ENCODE peak calls at places on chromosome 20, in eight cellular contexts. R is transverse colon, P is IMR-90, T is heart left ventricle, V is endothelial cell of umbilical vein, L is tibial nerve, Y is breast epithelium, D is K562. M is an unnamed sample. For H3K4me1, the result is how much of the 10 kb centered on the place peaks cover.

GRCh38 chr20:24185801-24186200 is 197.2 kb upstream of the GGTLC1 start:
- DNase-seq in R (no peak), L (no peak), P (no peak), Y (no peak), V (no peak), D (no peak), T (no peak), M (no peak)

GRCh38 chr20:20549267-20549612 is 163.2 kb downstream of the RALGAPA2 start:
- DNase-seq in D (no peak), P (no peak), R (no peak), L (no peak), V (no peak), T (no peak), Y (no peak), M (no peak)

GRCh38 chr20:15288076-15288475 is 950.7 kb upstream of the FLRT3 start:
- DNase-seq in D (no peak), V (no peak), P (no peak), Y (no peak), R (no peak), T (no peak), L (no peak), M (no peak)

GRCh38 chr20:52001999-52002666 is 189.4 kb downstream of the ZFP64 start:
- DNase-seq in T (no peak), L (no peak), R (no peak), D (no peak), P (peak), Y (no peak), V (peak), M (no peak)

GRCh38 chr20:42274977-42275376 is 656.8 kb upstream of the CHD6 start:
- DNase-seq in D (no peak), T (no peak), Y (no peak), V (no peak), P (no peak), L (no peak), R (no peak), M (no peak)

GRCh38 chr20:54083459-54083858 is 13.1 kb upstream of the BCAS1 start:
- DNase-seq in V (no peak), R (no peak), P (no peak), Y (no peak), D (no peak), L (no peak), T (no peak), M (no peak)

GRCh38 chr20:1507276-1507675 is 16.1 kb upstream of the SIRPB2 start:
- DNase-seq in P (no peak), R (no peak), L (no peak), D (no peak), V (no peak), T (no peak), Y (no peak), M (no peak)

GRCh38 chr20:63969851-63970713 is at the start of gene ZNF512B:
- DNase-seq in Y (no peak), R (peak), D (peak), V (no peak), L (no peak), P (peak), T (peak), M (peak)

GRCh38 chr20:63698739-63699465 is 2.5 kb downstream of the TNFRSF6B start:
- DNase-seq in R (peak), L (no peak), D (no peak), Y (peak), V (peak), T (peak), P (peak), M (peak)

GRCh38 chr20:24648481-24648880 is 179.1 kb downstream of the SYNDIG1 start:
- DNase-seq in V (no peak), Y (no peak), P (no peak), R (no peak), L (no peak), T (no peak), D (no peak), M (no peak)

GRCh38 chr20:768426-768978 is at the start of gene SLC52A3:
- DNase-seq in P (no peak), D (peak), Y (peak), V (no peak), L (no peak), T (peak), R (peak), M (no peak)

GRCh38 chr20:45010399-45010828 is 44.1 kb downstream of the STK4 start:
- DNase-seq in P (peak), L (no peak), V (peak), T (no peak), D (no peak), Y (no peak), R (no peak), M (no peak)

GRCh38 chr20:42435230-42435629 is 754.5 kb downstream of the PTPRT start:
- DNase-seq in L (no peak), Y (no peak), P (no peak), D (no peak), R (no peak), T (no peak), V (no peak), M (no peak)

DNA sequence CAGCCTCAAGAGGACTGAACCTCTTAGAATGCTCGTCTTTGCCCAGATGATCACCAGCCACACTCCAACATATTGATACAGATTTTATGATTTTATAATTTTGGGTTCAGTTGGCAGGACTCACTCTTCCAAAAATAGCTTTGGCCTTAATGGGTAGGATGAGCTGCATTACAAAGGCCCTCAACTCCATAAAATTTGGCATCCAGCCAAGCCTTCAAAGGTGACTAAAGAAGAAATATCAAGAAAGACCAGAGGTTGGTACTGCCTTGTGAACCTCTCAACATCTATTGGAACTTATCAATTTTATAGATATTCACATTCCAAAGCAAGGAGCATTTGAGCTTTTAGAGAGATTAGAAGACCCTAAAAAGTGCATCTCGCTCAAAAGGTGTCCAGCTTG is 48.4 kb upstream of the SNAP25 start:
- DNase-seq in Y (no peak), L (no peak), P (no peak), D (no peak), R (no peak), T (no peak), V (no peak), M (no peak)
- H3K4me1 ChIP-seq in Y (under half), L (under half), P (under half), D (under half), R (under half), T (under half), V (under half), M (under half)

GRCh38 chr20:46703435-46703834 is 6.0 kb upstream of the SLC2A10 start:
- DNase-seq in P (no peak), L (no peak), T (no peak), V (no peak), D (no peak), Y (no peak), R (no peak), M (no peak)
- TF ChIP-seq POLR2A in P (no peak), L (no peak), T (no peak), V (no peak), D (no peak), Y (no peak), R (no peak), M (no peak)

GRCh38 chr20:2752631-2753455 is 47.6 kb downstream of the CPXM1 start:
- DNase-seq in V (peak), T (no peak), R (peak), D (peak), L (no peak), Y (no peak), P (peak), M (no peak)
- H3K4me3 ChIP-seq in V (no peak), T (peak), R (peak), D (peak), L (peak), Y (peak), P (peak), M (no peak)

GRCh38 chr20:34824026-34824860 is 1.2 kb downstream of the NCOA6 start:
- DNase-seq in P (peak), Y (peak), T (peak), V (peak), R (peak), D (peak), L (peak), M (peak)
- H3K4me1 ChIP-seq in P (under half), Y (under half), T (under half), V (under half), R (under half), D (under half), L (under half), M (under half)

GRCh38 chr20:33687370-33687915 is 1.3 kb upstream of the E2F1 start:
- DNase-seq in V (peak), D (no peak), L (no peak), T (no peak), P (no peak), R (no peak), Y (no peak), M (no peak)

GRCh38 chr20:33686008-33686983 is at the start of gene E2F1:
- DNase-seq in P (peak), V (peak), D (peak), T (peak), L (peak), Y (peak), R (peak), M (peak)

GRCh38 chr20:33684533-33685327 is 1.5 kb downstream of the E2F1 start:
- DNase-seq in T (no peak), R (no peak), D (no peak), V (peak), P (no peak), Y (no peak), L (no peak), M (no peak)

GRCh38 chr20:33686984-33687366 is 790 bp upstream of the E2F1 start:
- DNase-seq in T (no peak), D (no peak), P (no peak), Y (no peak), L (no peak), V (no peak), R (no peak), M (no peak)

DNA sequence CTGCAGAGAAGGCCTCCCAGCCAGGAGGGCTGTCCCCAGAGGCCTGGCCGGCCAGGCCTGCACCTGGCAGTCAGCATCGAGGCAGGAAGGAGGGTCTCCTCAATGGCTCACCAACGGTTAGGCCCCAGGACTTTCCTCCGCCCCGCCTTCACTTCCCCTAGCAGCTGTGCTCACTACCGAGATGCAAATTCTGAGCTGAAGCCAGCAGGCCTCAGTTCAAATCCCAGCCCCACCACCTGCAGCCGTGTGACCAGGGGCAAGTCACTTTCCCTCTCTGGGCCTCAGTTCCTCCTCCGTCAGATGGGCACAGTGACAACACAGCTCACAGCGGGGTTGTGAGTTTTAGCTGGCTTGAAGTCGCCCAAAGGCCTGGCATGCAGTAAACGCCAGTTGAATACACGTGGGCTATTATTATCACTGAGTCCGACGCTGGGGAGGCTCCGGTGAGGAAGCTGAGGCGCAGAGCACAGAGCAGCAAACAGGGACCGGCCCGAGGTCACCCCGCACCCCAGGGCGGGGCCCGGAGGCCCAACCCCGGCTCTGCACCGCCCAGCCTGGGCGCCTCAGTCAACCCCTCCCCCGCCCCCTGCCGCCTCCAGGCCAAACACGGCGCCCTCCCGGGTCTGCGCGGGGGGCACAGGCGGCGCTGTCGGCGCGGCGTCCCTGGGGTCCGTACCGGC is 717 bp downstream of the E2F1 start:
- DNase-seq in Y (no peak), L (no peak), R (peak), V (peak), T (no peak), P (no peak), D (peak), M (no peak)
- TF ChIP-seq POLR2A in Y (no peak), L (no peak), R (no peak), V (no peak), T (no peak), P (no peak), D (no peak), M (no peak)

DNA sequence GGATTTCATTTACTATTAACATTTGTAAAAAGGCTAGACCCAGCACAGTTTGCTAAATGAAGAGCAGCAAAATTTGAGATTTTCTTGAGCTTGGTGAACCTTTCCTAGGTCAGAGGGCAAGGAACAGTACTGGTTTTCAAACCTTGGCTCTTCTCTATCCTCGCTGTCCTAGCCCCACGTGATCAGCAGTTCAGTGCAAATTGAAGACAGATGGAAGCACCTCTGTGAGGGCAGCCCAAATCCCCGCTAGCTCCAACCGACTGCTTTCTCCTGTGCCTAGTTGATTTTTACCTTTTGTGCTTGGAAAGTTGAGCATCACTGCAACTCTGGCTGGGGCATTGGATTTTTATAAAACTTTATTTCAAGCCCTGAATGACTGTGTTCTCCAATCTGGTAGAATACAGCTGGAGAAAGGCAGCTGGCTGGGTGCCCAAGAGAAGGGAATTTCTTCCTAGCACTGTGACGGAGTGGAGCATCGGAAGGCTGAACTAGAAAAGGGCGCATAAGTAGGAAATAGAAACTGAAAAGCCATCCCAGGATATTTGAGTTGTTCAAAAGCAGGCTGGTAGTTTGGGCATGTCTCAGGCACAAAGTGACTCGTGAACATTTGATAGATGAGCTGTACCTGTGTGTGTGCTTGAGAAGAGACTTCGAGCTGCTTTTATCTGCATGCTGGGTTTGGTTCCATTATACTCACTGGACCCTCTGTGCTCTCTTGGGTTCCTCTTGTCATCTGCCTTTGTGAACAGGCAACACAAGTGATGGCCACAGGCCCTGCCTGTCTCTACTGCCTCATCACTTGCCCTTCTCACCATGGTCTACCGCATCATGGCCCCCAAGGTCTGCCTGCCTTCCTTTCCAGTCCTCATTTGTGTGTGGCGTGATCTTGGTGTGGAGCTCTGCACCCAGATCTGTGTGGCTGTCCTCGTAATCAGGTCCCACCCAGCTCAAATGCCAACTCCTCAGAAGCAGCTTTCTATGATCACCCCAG is 2.3 kb downstream of the RNF114 start:
- DNase-seq in Y (no peak), D (no peak), R (peak), L (peak), T (peak), V (peak), P (peak), M (peak)
- H3K4me3 ChIP-seq in Y (no peak), D (peak), R (peak), L (no peak), T (no peak), V (no peak), P (peak), M (no peak)

M was measured in adrenal gland.